ENCODE peak calls at places on chromosomes 2 and 18, in six cellular contexts. W is SK-N-SH, E is lung, F is cardiac muscle cell, U is K562, X is brain microvascular endothelial cell. D is an unnamed sample.
A peak's percentile ranks its signal among the peaks of the same experiment; 100 is the strongest.

GRCh38 chr18:22900558-22901183 is 32.5 kb upstream of the RBBP8 start:
- DNase-seq in X (no peak), W (no peak), F (peak; percentile 39), U (no peak), E (no peak), D (no peak)

GRCh38 chr2:218010116-218010837 is 7.5 kb upstream of the TNS1 start:
- DNase-seq in F (peak; percentile 66), W (peak; percentile 91), E (peak; percentile 36), U (peak; percentile 68), X (no peak), D (no peak)

GRCh38 chr2:235009081-235009480 is 57.3 kb downstream of the SH3BP4 start:
- DNase-seq in E (no peak), F (no peak), X (no peak), U (no peak), W (no peak), D (no peak)

GRCh38 chr2:80068068-80068467 is 236.5 kb downstream of the LRRTM1 start:
- DNase-seq in W (no peak), X (no peak), E (peak; percentile 62), U (no peak), F (no peak), D (no peak)

GRCh38 chr2:68135448-68136320 is 22.0 kb upstream of the PNO1 start:
- DNase-seq in E (no peak), X (no peak), F (no peak), U (peak; percentile 86), W (no peak), D (no peak)

GRCh38 chr2:120934891-120935338 is 199.2 kb downstream of the GLI2 start:
- DNase-seq in U (no peak), F (no peak), W (no peak), E (no peak), X (peak; percentile 95), D (no peak)

GRCh38 chr2:3265471-3265870 is 112.1 kb downstream of the EIPR1 start:
- DNase-seq in F (no peak), E (no peak), X (no peak), W (no peak), U (no peak), D (no peak)

GRCh38 chr2:15561574-15562344 is 625 bp upstream of the NBAS start:
- DNase-seq in F (peak; percentile 51), U (peak; percentile 65), E (no peak), W (peak; percentile 26), X (peak; percentile 60), D (peak; percentile 7)

GRCh38 chr2:210399440-210400041 is 77.0 kb downstream of the LANCL1 start:
- DNase-seq in U (no peak), F (peak; percentile 27), E (no peak), X (no peak), W (no peak), D (no peak)

GRCh38 chr2:173553589-173553988 is 198.9 kb downstream of the CDCA7 start:
- DNase-seq in F (no peak), U (no peak), W (no peak), X (peak; percentile 40), E (no peak), D (no peak)

GRCh38 chr2:203451686-203452085 is 83.4 kb downstream of the RAPH1 start:
- DNase-seq in F (no peak), X (no peak), U (no peak), W (no peak), E (no peak), D (no peak)

GRCh38 chr18:5720132-5720531 is 175.2 kb downstream of the TMEM200C start:
- DNase-seq in E (no peak), X (no peak), F (no peak), W (no peak), U (no peak), D (no peak)

GRCh38 chr2:111120253-111121027 is at the start of gene BCL2L11:
- DNase-seq in E (peak; percentile 92), U (peak; percentile 95), F (peak; percentile 96), W (peak; percentile 97), X (peak; percentile 80), D (peak; percentile 92)

GRCh38 chr2:18387479-18388206 is 172.8 kb downstream of the RDH14 start:
- DNase-seq in E (peak; percentile 77), F (peak; percentile 89), X (peak; percentile 81), U (peak; percentile 74), W (peak; percentile 65), D (no peak)

GRCh38 chr2:147600646-147601045 is 244.2 kb upstream of the ACVR2A start:
- DNase-seq in X (no peak), E (no peak), F (no peak), W (no peak), U (no peak), D (no peak)

GRCh38 chr2:219274392-219274921 is 4.7 kb upstream of the DNAJB2 start:
- DNase-seq in U (no peak), X (peak; percentile 80), W (no peak), E (no peak), F (peak; percentile 75), D (no peak)

GRCh38 chr2:25483584-25484266 is 142.0 kb upstream of the DNMT3A start:
- DNase-seq in X (no peak), E (no peak), F (no peak), U (no peak), W (no peak), D (no peak)

GRCh38 chr2:85420743-85421705 is 2.5 kb downstream of the SH2D6 start:
- DNase-seq in U (peak; percentile 88), E (peak; percentile 94), W (peak; percentile 92), F (peak; percentile 90), X (peak; percentile 70), D (peak; percentile 83)

GRCh38 chr2:168821992-168822391 is 19.6 kb downstream of the NOSTRIN start:
- DNase-seq in U (no peak), E (no peak), X (no peak), F (no peak), W (no peak), D (no peak)

GRCh38 chr2:147165682-147166081 is 679.1 kb upstream of the ACVR2A start:
- DNase-seq in F (no peak), W (no peak), U (no peak), X (no peak), E (no peak), D (no peak)

GRCh38 chr2:227450921-227451654 is 20.9 kb upstream of the AGFG1 start:
- DNase-seq in E (no peak), U (peak; percentile 83), W (peak; percentile 76), F (peak; percentile 40), X (no peak), D (no peak)

GRCh38 chr18:80245781-80246655 is 1.3 kb downstream of the PARD6G start:
- DNase-seq in U (no peak), X (no peak), W (peak; percentile 92), F (peak; percentile 42), E (peak; percentile 28), D (no peak)
- H3K4me3 ChIP-seq in U (no peak overlapping the region), X (peak overlapping the region; percentile 67), W (peak overlapping the region; percentile 94), F (peak overlapping the region; percentile 92), E (no peak overlapping the region), D (no peak overlapping the region)

DNA sequence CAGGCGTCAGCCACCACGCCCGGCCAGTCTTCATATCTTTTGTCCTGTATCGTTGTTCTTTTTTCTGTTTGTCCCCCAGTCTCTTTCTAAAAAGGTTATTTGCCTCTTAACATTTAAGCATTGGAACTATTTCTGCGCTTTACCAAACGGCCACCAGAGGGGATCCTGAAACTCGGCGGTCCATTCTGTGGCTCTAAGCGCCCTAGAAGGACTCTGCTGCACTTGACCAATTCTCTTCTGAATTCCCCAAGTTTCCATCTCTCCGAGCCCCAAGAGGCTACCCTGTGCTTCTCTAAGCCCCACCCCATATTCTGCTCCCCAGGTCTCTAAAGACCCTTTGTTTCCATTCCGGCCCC is 33.1 kb upstream of the REG3G start:
- DNase-seq in F (peak; percentile 69), X (no peak), E (no peak), U (no peak), W (peak; percentile 28), D (no peak)
- TF ChIP-seq CTCF in F (peak; percentile 30), X (peak; percentile 44), E (no peak), U (peak; percentile 24), W (peak; percentile 21), D (peak; percentile 32)

DNA sequence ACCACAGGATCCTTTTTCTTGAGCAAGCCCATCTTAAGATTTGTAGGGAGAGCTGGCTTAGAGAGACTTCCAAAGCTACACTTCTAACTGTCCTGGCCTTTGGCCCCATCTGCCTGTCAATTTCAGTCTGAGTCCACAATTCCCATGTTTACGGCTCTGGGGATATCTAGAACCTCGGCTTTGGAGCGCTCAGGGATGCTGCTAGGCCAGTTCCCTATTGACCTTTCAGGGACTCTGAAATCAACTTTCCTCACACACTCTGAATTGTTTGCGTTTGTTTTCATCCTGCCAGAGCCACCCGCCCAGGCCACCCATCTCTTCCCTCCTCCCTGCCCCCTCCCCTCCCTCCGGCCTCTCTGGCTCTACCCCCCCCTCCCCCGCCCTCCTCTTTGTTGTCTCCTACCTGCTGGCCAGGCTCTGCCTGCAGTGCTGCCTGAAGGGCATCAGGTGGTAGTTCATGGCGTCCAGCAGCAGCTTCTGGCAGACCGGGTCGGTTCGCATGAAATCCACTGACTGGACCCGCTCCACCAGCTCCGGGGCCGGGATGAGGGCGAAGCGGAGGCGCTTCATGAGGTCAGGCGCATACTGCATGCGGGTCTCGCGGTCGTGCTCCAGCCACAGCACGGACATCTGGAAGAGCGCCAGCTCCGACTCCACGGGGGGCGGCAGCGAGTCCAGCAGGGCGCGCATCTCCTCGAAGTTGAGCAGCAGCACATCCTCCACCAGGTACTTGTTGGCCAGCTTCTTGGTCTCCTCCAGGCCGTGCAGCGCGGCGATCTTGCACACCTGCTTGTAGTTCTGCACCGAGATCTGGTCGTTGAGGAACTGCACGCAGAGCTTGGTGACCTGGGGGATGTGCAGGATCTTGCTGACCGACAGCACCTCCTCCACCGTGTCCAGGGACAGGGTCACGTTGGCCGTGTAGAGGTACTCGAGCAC is 3.3 kb downstream of the KLHL14 start:
- DNase-seq in W (peak; percentile 48), U (no peak), F (peak; percentile 55), E (no peak), X (no peak), D (peak; percentile 38)
- H3K27me3 ChIP-seq in W (peaks cover 40% of the 10 kb centered on the region), U (peaks cover 4% of the 10 kb centered on the region), F (no peaks in the 10 kb centered on the region), E (no peaks in the 10 kb centered on the region), X (peaks cover 24% of the 10 kb centered on the region), D (peaks cover 5% of the 10 kb centered on the region)

GRCh38 chr18:30682667-30683066 is 359.9 kb downstream of the DSC3 start:
- DNase-seq in F (no peak), W (no peak), U (no peak), E (no peak), X (no peak), D (no peak)
- H3K4me3 ChIP-seq in F (no peak overlapping the region), W (no peak overlapping the region), U (no peak overlapping the region), E (no peak overlapping the region), X (no peak overlapping the region), D (no peak overlapping the region)

DNA sequence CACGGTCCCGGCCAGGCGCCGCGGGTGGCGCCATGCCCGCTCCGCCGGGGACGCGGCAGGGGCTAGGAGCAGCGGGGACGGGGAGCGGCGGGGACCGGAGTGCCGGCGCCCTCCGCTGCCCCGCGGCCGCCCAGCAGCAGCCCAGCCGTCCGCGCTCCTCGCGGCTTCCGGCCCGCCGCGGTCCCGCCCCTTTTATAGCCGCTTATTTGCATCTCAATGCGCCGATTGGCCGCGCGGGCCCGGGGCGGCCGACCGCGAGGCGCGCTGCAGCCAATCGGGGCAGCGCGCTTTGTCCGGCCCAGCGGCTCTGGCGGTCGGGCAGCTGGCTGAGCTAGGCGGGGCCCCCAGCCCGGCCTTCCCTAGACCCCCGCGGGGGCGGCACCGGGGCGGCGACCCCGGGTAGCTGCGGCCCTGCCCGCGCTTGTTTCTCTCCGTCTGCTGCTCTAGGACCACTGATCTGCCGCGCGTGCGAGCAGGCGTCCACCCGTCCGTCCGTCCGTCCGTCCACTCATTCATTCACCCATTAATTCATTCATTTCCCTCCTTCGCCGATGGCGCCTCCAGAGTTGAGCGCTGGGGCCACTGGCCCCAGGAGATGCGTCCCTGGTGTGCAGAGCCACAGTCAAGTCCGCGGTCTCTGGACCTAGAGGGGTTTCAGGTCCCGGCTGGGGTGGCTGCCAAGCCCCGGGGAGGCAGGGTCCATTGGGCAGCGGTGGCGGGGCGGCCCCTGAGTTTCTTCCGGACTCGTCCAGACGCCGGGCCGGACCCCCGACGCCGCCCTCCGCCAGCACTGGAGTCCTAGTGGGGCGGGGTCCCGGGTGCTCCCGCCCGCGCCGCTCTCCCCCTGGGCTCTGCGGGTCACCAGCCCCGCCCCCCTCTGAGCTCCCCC is at the start of gene HES6:
- DNase-seq in X (peak; percentile 73), F (peak; percentile 96), E (peak; percentile 89), U (peak; percentile 90), W (peak; percentile 98), D (peak; percentile 91)
- TF ChIP-seq CTCF in X (no peak), F (no peak), E (no peak), U (no peak), W (no peak), D (no peak)

D was measured in GM06990.